ENCODE peak calls at places on chromosomes 2 and 18, in eight cellular contexts. U is RPMI8226; X is naive thymus-derived CD4-positive, alpha-beta T cell; C is iris pigment epithelial cell; R is Calu3; Q is foreskin fibroblast; A is GM23248; F is fibroblast of lung. T is an unnamed sample.

GRCh38 chr18:56257215-56257614 is 381.2 kb downstream of the TXNL1 start:
- DNase-seq in U (peak), X (no peak), C (peak), R (no peak), Q (peak), A (peak), F (peak), T (peak)

GRCh38 chr2:212990697-212991096 is 160.7 kb downstream of the IKZF2 start:
- DNase-seq in U (no peak), X (no peak), C (peak), R (no peak), Q (peak), A (peak), F (peak), T (peak)

GRCh38 chr2:240513544-240514287 is 44.1 kb downstream of the ANKMY1 start:
- DNase-seq in U (peak), X (peak), C (peak), R (peak), Q (peak), A (peak), F (peak), T (peak)

GRCh38 chr2:8609357-8609804 is 72.5 kb upstream of the ID2 start:
- DNase-seq in U (no peak), X (no peak), C (peak), R (no peak), Q (no peak), A (no peak), F (no peak), T (peak)

GRCh38 chr18:26460449-26461091 is 87.8 kb downstream of the KCTD1 start:
- DNase-seq in U (peak), X (no peak), C (peak), R (no peak), Q (peak), A (no peak), F (no peak), T (peak)

GRCh38 chr2:178426388-178426787 is 24.6 kb downstream of the PRKRA start:
- DNase-seq in U (no peak), X (no peak), C (peak), R (no peak), Q (peak), A (peak), F (no peak), T (no peak)

GRCh38 chr2:84705858-84706257 is 175.0 kb downstream of the TRABD2A start:
- DNase-seq in U (no peak), X (peak), C (no peak), R (no peak), Q (no peak), A (no peak), F (no peak), T (no peak)

GRCh38 chr2:70498054-70498453 is 55.6 kb downstream of the TGFA start:
- DNase-seq in U (peak), X (no peak), C (peak), R (peak), Q (no peak), A (no peak), F (no peak), T (no peak)

GRCh38 chr2:67400560-67401464 is 3.7 kb downstream of the ETAA1 start:
- DNase-seq in U (no peak), X (no peak), C (peak), R (no peak), Q (peak), A (peak), F (peak), T (peak)

GRCh38 chr2:81481994-81482368 is 1177.4 kb upstream of the LRRTM1 start:
- DNase-seq in U (peak), X (no peak), C (no peak), R (no peak), Q (no peak), A (no peak), F (peak), T (no peak)

GRCh38 chr18:44098551-44099098 is 582.1 kb upstream of the SETBP1 start:
- DNase-seq in U (peak), X (no peak), C (peak), R (no peak), Q (peak), A (peak), F (peak), T (peak)

GRCh38 chr18:72941001-72941400 is 73.2 kb upstream of the NETO1 start:
- DNase-seq in U (peak), X (no peak), C (no peak), R (no peak), Q (peak), A (no peak), F (no peak), T (no peak)

GRCh38 chr18:70491734-70492348 is 203.0 kb downstream of the SOCS6 start:
- DNase-seq in U (peak), X (no peak), C (peak), R (peak), Q (peak), A (peak), F (peak), T (peak)